ENCODE peak calls at places on chromosomes 1 and 21, in seven cellular contexts. R is cardiac fibroblast, Y is NB4, I is keratinocyte, T is dorsolateral prefrontal cortex, W is body of pancreas, X is GM12864. G is an unnamed sample.

GRCh38 chr21:28776251-28776650 is 216.4 kb downstream of the LTN1 start:
- DNase-seq in R (peak), Y (peak), I (no peak), T (no peak), W (no peak), X (no peak), G (no peak)

GRCh38 chr1:53123462-53124129 is 18.8 kb downstream of the SLC1A7 start:
- DNase-seq in R (peak), Y (no peak), I (no peak), T (no peak), W (no peak), X (no peak), G (no peak)

GRCh38 chr1:164961714-164962113 is 394.8 kb downstream of the LMX1A start:
- DNase-seq in R (no peak), Y (no peak), I (no peak), T (no peak), W (no peak), X (no peak), G (no peak)

GRCh38 chr1:101388904-101389546 is 152.2 kb downstream of the S1PR1 start:
- DNase-seq in R (peak), Y (no peak), I (no peak), T (no peak), W (no peak), X (peak), G (no peak)

GRCh38 chr1:7538849-7539771 is 232.0 kb upstream of the VAMP3 start:
- DNase-seq in R (no peak), Y (no peak), I (no peak), T (no peak), W (no peak), X (no peak), G (no peak)

GRCh38 chr1:87202922-87203655 is 125.6 kb upstream of the LMO4 start:
- DNase-seq in R (no peak), Y (peak), I (no peak), T (no peak), W (no peak), X (peak), G (no peak)

GRCh38 chr1:185075476-185075875 is 30.1 kb downstream of the RNF2 start:
- DNase-seq in R (no peak), Y (no peak), I (no peak), T (no peak), W (no peak), X (no peak), G (no peak)

GRCh38 chr1:212167098-212167497 is 118.1 kb upstream of the PPP2R5A start:
- DNase-seq in R (peak), Y (peak), I (no peak), T (no peak), W (no peak), X (no peak), G (no peak)

GRCh38 chr1:61287734-61288133 is 205.4 kb downstream of the NFIA start:
- DNase-seq in R (peak), Y (no peak), I (no peak), T (no peak), W (no peak), X (no peak), G (no peak)

GRCh38 chr1:248926401-248927182 is 20.6 kb downstream of the PGBD2 start:
- DNase-seq in R (peak), Y (peak), I (no peak), T (peak), W (no peak), X (no peak), G (no peak)

GRCh38 chr1:237239248-237239647 is 197.3 kb downstream of the RYR2 start:
- DNase-seq in R (no peak), Y (no peak), I (no peak), T (no peak), W (no peak), X (no peak), G (no peak)

GRCh38 chr1:55053265-55053954 is 14.1 kb downstream of the PCSK9 start:
- DNase-seq in R (peak), Y (peak), I (no peak), T (no peak), W (no peak), X (no peak), G (no peak)

GRCh38 chr1:44655609-44656008 is 18.7 kb downstream of the TMEM53 start:
- DNase-seq in R (peak), Y (peak), I (no peak), T (no peak), W (no peak), X (no peak), G (no peak)

GRCh38 chr1:3170566-3171453 is 101.8 kb downstream of the PRDM16 start:
- DNase-seq in R (no peak), Y (peak), I (no peak), T (peak), W (peak), X (no peak), G (no peak)

GRCh38 chr1:228071839-228072657 is 10.5 kb upstream of the ARF1 start:
- DNase-seq in R (no peak), Y (no peak), I (no peak), T (no peak), W (no peak), X (no peak), G (no peak)

GRCh38 chr1:203290261-203291089 is 14.8 kb upstream of the BTG2 start:
- DNase-seq in R (peak), Y (peak), I (no peak), T (peak), W (peak), X (peak), G (no peak)

GRCh38 chr1:202154766-202155477 is 5.5 kb downstream of the PTPN7 start:
- DNase-seq in R (peak), Y (peak), I (no peak), T (peak), W (peak), X (no peak), G (peak)

GRCh38 chr1:119141020-119141424 is 569 bp upstream of the WARS2 start:
- DNase-seq in R (no peak), Y (peak), I (no peak), T (no peak), W (peak), X (no peak), G (no peak)

GRCh38 chr1:94949681-94950661 is 23.1 kb upstream of the CNN3 start:
- DNase-seq in R (no peak), Y (no peak), I (no peak), T (no peak), W (peak), X (no peak), G (no peak)

GRCh38 chr1:17861685-17862084 is 106.6 kb downstream of the ACTL8 start:
- DNase-seq in R (peak), Y (peak), I (no peak), T (no peak), W (no peak), X (no peak), G (no peak)

GRCh38 chr1:31712625-31713024 is 8.8 kb upstream of the COL16A1 start:
- DNase-seq in R (peak), Y (no peak), I (no peak), T (no peak), W (no peak), X (no peak), G (no peak)

GRCh38 chr1:226308166-226308722 is 720 bp downstream of the LIN9 start:
- DNase-seq in R (peak), Y (no peak), I (no peak), T (no peak), W (peak), X (no peak), G (no peak)

DNA sequence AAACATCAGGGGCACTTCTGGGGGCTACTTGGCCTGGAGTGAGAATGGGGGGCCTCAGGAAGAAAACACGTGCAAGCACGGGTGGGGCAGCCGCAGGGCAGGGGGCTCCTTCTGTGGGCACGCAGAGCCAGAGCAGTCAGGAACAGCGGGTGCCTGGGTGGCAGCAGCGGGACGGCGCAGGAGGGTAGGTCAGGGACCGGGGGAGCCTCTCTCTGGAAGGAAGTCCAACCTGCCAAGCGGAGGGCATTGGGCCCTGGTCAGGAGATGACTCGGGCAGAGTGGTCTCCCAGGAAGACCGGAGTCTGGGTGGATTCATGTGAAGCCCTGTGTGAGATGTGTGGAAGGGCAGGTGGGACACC is 27.1 kb downstream of the CTNNBIP1 start:
- DNase-seq in R (no peak), Y (no peak), I (no peak), T (no peak), W (no peak), X (no peak), G (no peak)
- TF ChIP-seq CTCF in R (no peak), Y (no peak), I (no peak), T (no peak), W (no peak), X (no peak), G (no peak)

DNA sequence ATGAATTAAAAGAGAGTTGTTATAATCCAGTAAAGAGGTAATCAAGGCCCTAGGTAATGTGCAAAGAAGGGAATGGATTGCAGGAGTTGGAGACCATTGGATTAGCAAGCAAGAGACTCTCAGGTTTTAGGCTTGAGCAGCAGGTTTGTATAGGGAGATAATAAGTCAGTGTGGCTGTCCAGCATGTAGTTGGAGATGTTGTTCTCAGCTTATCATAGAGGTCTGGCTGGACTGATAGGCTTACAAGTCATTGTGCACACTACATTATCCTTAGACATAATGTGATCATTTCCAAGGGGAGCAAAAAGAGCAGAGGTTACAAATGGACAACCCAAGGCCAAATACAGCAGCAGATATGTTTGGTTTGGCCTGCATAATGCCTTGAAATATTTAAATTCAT is 45.9 kb upstream of the SAMD13 start:
- DNase-seq in R (no peak), Y (no peak), I (no peak), T (no peak), W (no peak), X (no peak), G (no peak)
- H3K4me3 ChIP-seq in R (no peak), Y (no peak), I (no peak), T (no peak), W (no peak), X (no peak), G (no peak)

GRCh38 chr1:243596441-243597183 is 253.4 kb downstream of the AKT3 start:
- DNase-seq in R (peak), Y (peak), I (peak), T (no peak), W (no peak), X (peak), G (no peak)

GRCh38 chr1:243594455-243594854 is 255.6 kb downstream of the AKT3 start:
- DNase-seq in R (no peak), Y (no peak), I (no peak), T (no peak), W (no peak), X (no peak), G (no peak)

GRCh38 chr1:243597383-243597782 is 252.7 kb downstream of the AKT3 start:
- DNase-seq in R (peak), Y (no peak), I (no peak), T (no peak), W (no peak), X (no peak), G (no peak)

GRCh38 chr1:243598433-243598832 is 251.6 kb downstream of the AKT3 start:
- DNase-seq in R (peak), Y (peak), I (peak), T (no peak), W (no peak), X (peak), G (no peak)

GRCh38 chr1:243595527-243596206 is 254.4 kb downstream of the AKT3 start:
- DNase-seq in R (peak), Y (peak), I (no peak), T (no peak), W (no peak), X (no peak), G (no peak)
- TF ChIP-seq CTCF in R (no peak), Y (no peak), I (no peak), T (no peak), W (no peak), X (no peak), G (no peak)

GRCh38 chr1:27149084-27149483 is 5.8 kb downstream of the SLC9A1 start:
- DNase-seq in R (no peak), Y (no peak), I (no peak), T (peak), W (no peak), X (no peak), G (no peak)

GRCh38 chr1:27148591-27148990 is 6.3 kb downstream of the SLC9A1 start:
- DNase-seq in R (no peak), Y (no peak), I (no peak), T (no peak), W (no peak), X (no peak), G (no peak)

GRCh38 chr1:27150183-27150582 is 4.7 kb downstream of the SLC9A1 start:
- DNase-seq in R (no peak), Y (no peak), I (no peak), T (no peak), W (no peak), X (no peak), G (no peak)

GRCh38 chr1:27150641-27151040 is 4.3 kb downstream of the SLC9A1 start:
- DNase-seq in R (no peak), Y (no peak), I (no peak), T (no peak), W (no peak), X (no peak), G (no peak)

DNA sequence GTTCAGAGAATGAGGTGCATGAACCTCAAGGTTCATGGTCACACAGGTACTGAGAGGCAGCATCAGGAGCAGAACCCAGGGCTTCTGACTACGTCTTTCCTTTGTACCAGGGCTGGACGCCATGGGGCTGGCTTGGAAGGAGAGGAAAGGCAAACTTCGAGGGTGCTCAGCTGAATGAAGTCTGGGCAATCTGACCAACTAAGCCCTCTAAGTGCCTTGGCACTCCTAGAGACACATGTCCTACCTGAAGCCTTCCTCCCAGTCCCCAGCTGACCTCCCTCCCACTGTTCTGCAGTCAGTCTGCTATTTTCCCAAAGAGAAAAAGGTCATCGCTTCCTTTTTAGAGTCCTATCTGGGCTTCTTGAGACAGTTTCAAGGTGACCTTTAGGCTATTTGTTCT is 5.2 kb downstream of the SLC9A1 start:
- DNase-seq in R (no peak), Y (no peak), I (no peak), T (no peak), W (no peak), X (no peak), G (no peak)
- H3K4me3 ChIP-seq in R (no peak), Y (no peak), I (no peak), T (no peak), W (no peak), X (no peak), G (no peak)

GRCh38 chr21:33478182-33478581 is 1.6 kb downstream of the TMEM50B start:
- DNase-seq in R (no peak), Y (no peak), I (no peak), T (no peak), W (no peak), X (no peak), G (no peak)

GRCh38 chr21:33481314-33481943 is 1.7 kb upstream of the TMEM50B start:
- DNase-seq in R (no peak), Y (no peak), I (no peak), T (no peak), W (no peak), X (no peak), G (no peak)

GRCh38 chr21:33478858-33479678 is 706 bp downstream of the TMEM50B start:
- DNase-seq in R (peak), Y (peak), I (no peak), T (no peak), W (no peak), X (no peak), G (no peak)

GRCh38 chr21:33480481-33481103 is 818 bp upstream of the TMEM50B start:
- DNase-seq in R (no peak), Y (no peak), I (no peak), T (no peak), W (no peak), X (no peak), G (no peak)

GRCh38 chr21:33479679-33480480 is at the start of gene TMEM50B:
- DNase-seq in R (peak), Y (peak), I (peak), T (peak), W (peak), X (peak), G (peak)
- TF ChIP-seq CTCF in R (peak), Y (peak), I (peak), T (peak), W (peak), X (peak), G (peak)

DNA sequence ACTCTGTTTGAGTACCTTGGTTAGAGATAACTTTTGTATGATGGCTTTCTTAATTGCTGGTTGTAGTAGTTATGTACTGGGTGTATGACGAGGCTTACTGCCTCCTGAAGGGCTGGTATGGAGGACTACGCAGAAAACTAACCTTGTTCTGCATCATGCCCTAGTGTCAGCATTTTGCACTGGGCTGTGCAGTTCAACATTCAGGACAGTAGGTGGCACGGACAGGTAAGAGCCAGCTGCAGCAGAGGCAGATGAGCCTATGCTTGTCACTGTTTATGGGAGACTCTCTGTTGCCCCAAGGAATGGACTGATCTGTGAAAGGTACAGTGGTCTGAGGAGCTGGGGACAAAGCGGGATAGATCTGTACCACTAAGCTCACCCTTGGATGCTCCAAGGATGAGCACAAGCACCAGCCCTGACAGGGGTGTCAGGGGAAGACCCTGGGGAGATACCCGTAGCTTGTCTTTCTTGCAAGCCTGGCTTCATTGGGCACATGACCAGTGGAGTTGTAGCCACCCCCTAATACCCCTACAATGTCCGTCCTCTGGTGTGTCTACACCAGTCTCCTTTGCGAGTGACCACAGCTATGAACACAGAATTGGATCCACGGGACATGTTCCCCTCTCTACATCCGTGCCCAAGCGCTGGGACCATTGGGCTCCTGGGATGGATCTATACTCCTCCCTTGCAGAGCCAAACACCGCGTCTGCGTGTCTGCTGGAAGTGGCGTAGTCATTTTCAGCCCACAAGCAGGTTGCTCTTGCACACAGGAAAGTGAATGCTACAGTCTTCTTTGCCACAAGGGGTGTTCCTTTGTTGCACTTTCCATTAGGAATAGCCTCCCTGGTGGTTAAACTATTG is 51.1 kb upstream of the CFHR3 start:
- DNase-seq in R (peak), Y (peak), I (peak), T (peak), W (no peak), X (peak), G (peak)
- H3K4me3 ChIP-seq in R (no peak), Y (no peak), I (no peak), T (no peak), W (no peak), X (no peak), G (no peak)

GRCh38 chr1:39266269-39266668 is 61.8 kb downstream of the MACF1 start:
- DNase-seq in R (peak), Y (peak), I (no peak), T (no peak), W (no peak), X (no peak), G (no peak)
- TF ChIP-seq CTCF in R (no peak), Y (no peak), I (peak), T (peak), W (no peak), X (peak), G (peak)

GRCh38 chr1:103457856-103458255 is 67.6 kb upstream of the RNPC3 start:
- DNase-seq in R (no peak), Y (no peak), I (no peak), T (no peak), W (no peak), X (no peak), G (no peak)
- H3K4me3 ChIP-seq in R (no peak), Y (no peak), I (no peak), T (no peak), W (no peak), X (no peak), G (no peak)

GRCh38 chr1:37887986-37888700 is 28.8 kb upstream of the MTF1 start:
- DNase-seq in R (no peak), Y (no peak), I (no peak), T (no peak), W (no peak), X (no peak), G (no peak)
- TF ChIP-seq CTCF in R (no peak), Y (no peak), I (no peak), T (no peak), W (no peak), X (no peak), G (no peak)

GRCh38 chr1:192579319-192579738 is 3.8 kb downstream of the RGS1 start:
- DNase-seq in R (peak), Y (no peak), I (no peak), T (no peak), W (no peak), X (no peak), G (no peak)

GRCh38 chr1:192580351-192580962 is 4.9 kb downstream of the RGS1 start:
- DNase-seq in R (peak), Y (peak), I (no peak), T (no peak), W (peak), X (no peak), G (peak)

GRCh38 chr1:192576190-192577144 is 894 bp downstream of the RGS1 start:
- DNase-seq in R (no peak), Y (no peak), I (no peak), T (no peak), W (no peak), X (no peak), G (no peak)

GRCh38 chr1:192577145-192578140 is 1.9 kb downstream of the RGS1 start:
- DNase-seq in R (no peak), Y (no peak), I (no peak), T (no peak), W (no peak), X (no peak), G (peak)

GRCh38 chr1:192578144-192578909 is 2.8 kb downstream of the RGS1 start:
- DNase-seq in R (no peak), Y (no peak), I (no peak), T (no peak), W (no peak), X (no peak), G (no peak)
- H3K4me3 ChIP-seq in R (no peak), Y (no peak), I (no peak), T (no peak), W (no peak), X (peak), G (no peak)